ENCODE peak calls at places on chromosomes 6 and 20, in five cellular contexts. One of them, this sample, is unnamed.

GRCh38 chr6:4289770-4290320 is 154.5 kb upstream of the ECI2 start:
- DNase-seq in effector CD4-positive, alpha-beta T cell: no peak
- DNase-seq in H7: no peak
- DNase-seq in activated T-helper 9 cell treated with anti-CD3 and anti-CD28 coated beads, Interleukin-2, amount 50 U/mL, for 16 hours: no peak
- DNase-seq in A172: no peak
- DNase-seq in this sample: no peak

GRCh38 chr20:45193331-45193730 is 13.5 kb upstream of the SEMG1 start:
- DNase-seq in effector CD4-positive, alpha-beta T cell: no peak
- DNase-seq in H7: no peak
- DNase-seq in activated T-helper 9 cell treated with anti-CD3 and anti-CD28 coated beads, Interleukin-2, amount 50 U/mL, for 16 hours: no peak
- DNase-seq in A172: no peak
- DNase-seq in this sample: no peak

GRCh38 chr6:56445818-56446217 is 196.9 kb downstream of the DST start:
- DNase-seq in effector CD4-positive, alpha-beta T cell: no peak
- DNase-seq in H7: no peak
- DNase-seq in activated T-helper 9 cell treated with anti-CD3 and anti-CD28 coated beads, Interleukin-2, amount 50 U/mL, for 16 hours: no peak
- DNase-seq in A172: no peak
- DNase-seq in this sample: no peak

GRCh38 chr6:143427109-143427817 is 23.2 kb downstream of the ADAT2 start:
- DNase-seq in effector CD4-positive, alpha-beta T cell: peak; percentile 64
- DNase-seq in H7: peak; percentile 81
- DNase-seq in activated T-helper 9 cell treated with anti-CD3 and anti-CD28 coated beads, Interleukin-2, amount 50 U/mL, for 16 hours: peak; percentile 52
- DNase-seq in A172: peak; percentile 65
- DNase-seq in this sample: peak; percentile 87

GRCh38 chr20:24955045-24955444 is 6.0 kb downstream of the CST7 start:
- DNase-seq in effector CD4-positive, alpha-beta T cell: no peak
- DNase-seq in H7: peak; percentile 35
- DNase-seq in activated T-helper 9 cell treated with anti-CD3 and anti-CD28 coated beads, Interleukin-2, amount 50 U/mL, for 16 hours: no peak
- DNase-seq in A172: no peak
- DNase-seq in this sample: no peak

GRCh38 chr6:167846997-167847606 is 20.4 kb downstream of the AFDN start:
- DNase-seq in effector CD4-positive, alpha-beta T cell: no peak
- DNase-seq in H7: no peak
- DNase-seq in activated T-helper 9 cell treated with anti-CD3 and anti-CD28 coated beads, Interleukin-2, amount 50 U/mL, for 16 hours: no peak
- DNase-seq in A172: peak; percentile 18
- DNase-seq in this sample: no peak

GRCh38 chr6:16388488-16388887 is 150.1 kb downstream of the GMPR start:
- DNase-seq in effector CD4-positive, alpha-beta T cell: no peak
- DNase-seq in H7: no peak
- DNase-seq in activated T-helper 9 cell treated with anti-CD3 and anti-CD28 coated beads, Interleukin-2, amount 50 U/mL, for 16 hours: no peak
- DNase-seq in A172: peak; percentile 29
- DNase-seq in this sample: no peak

GRCh38 chr6:76351275-76351674 is 278.8 kb upstream of the IMPG1 start:
- DNase-seq in effector CD4-positive, alpha-beta T cell: no peak
- DNase-seq in H7: peak; percentile 10
- DNase-seq in activated T-helper 9 cell treated with anti-CD3 and anti-CD28 coated beads, Interleukin-2, amount 50 U/mL, for 16 hours: no peak
- DNase-seq in A172: no peak
- DNase-seq in this sample: no peak

GRCh38 chr6:124953808-124954207 is 8.4 kb upstream of the RNF217 start:
- DNase-seq in effector CD4-positive, alpha-beta T cell: no peak
- DNase-seq in H7: no peak
- DNase-seq in activated T-helper 9 cell treated with anti-CD3 and anti-CD28 coated beads, Interleukin-2, amount 50 U/mL, for 16 hours: no peak
- DNase-seq in A172: no peak
- DNase-seq in this sample: no peak

GRCh38 chr6:15218401-15218800 is 27.5 kb upstream of the JARID2 start:
- DNase-seq in effector CD4-positive, alpha-beta T cell: no peak
- DNase-seq in H7: no peak
- DNase-seq in activated T-helper 9 cell treated with anti-CD3 and anti-CD28 coated beads, Interleukin-2, amount 50 U/mL, for 16 hours: no peak
- DNase-seq in A172: no peak
- DNase-seq in this sample: no peak

GRCh38 chr6:41801380-41801779 is 13.9 kb downstream of the TOMM6 start:
- DNase-seq in effector CD4-positive, alpha-beta T cell: no peak
- DNase-seq in H7: no peak
- DNase-seq in activated T-helper 9 cell treated with anti-CD3 and anti-CD28 coated beads, Interleukin-2, amount 50 U/mL, for 16 hours: no peak
- DNase-seq in A172: no peak
- DNase-seq in this sample: no peak

GRCh38 chr6:68777956-68778355 is 142.9 kb downstream of the ADGRB3 start:
- DNase-seq in effector CD4-positive, alpha-beta T cell: no peak
- DNase-seq in H7: no peak
- DNase-seq in activated T-helper 9 cell treated with anti-CD3 and anti-CD28 coated beads, Interleukin-2, amount 50 U/mL, for 16 hours: no peak
- DNase-seq in A172: peak; percentile 38
- DNase-seq in this sample: no peak

GRCh38 chr6:166637001-166637400 is 9.9 kb upstream of the RPS6KA2 start:
- DNase-seq in effector CD4-positive, alpha-beta T cell: no peak
- DNase-seq in H7: no peak
- DNase-seq in activated T-helper 9 cell treated with anti-CD3 and anti-CD28 coated beads, Interleukin-2, amount 50 U/mL, for 16 hours: no peak
- DNase-seq in A172: no peak
- DNase-seq in this sample: no peak

GRCh38 chr6:58113960-58114359 is 796.5 kb downstream of the PRIM2 start:
- DNase-seq in effector CD4-positive, alpha-beta T cell: no peak
- DNase-seq in H7: peak; percentile 16
- DNase-seq in activated T-helper 9 cell treated with anti-CD3 and anti-CD28 coated beads, Interleukin-2, amount 50 U/mL, for 16 hours: no peak
- DNase-seq in A172: no peak
- DNase-seq in this sample: no peak

GRCh38 chr6:30543824-30544223 is 12.5 kb downstream of the GNL1 start:
- DNase-seq in effector CD4-positive, alpha-beta T cell: peak; percentile 28
- DNase-seq in H7: peak; percentile 3
- DNase-seq in activated T-helper 9 cell treated with anti-CD3 and anti-CD28 coated beads, Interleukin-2, amount 50 U/mL, for 16 hours: no peak
- DNase-seq in A172: no peak
- DNase-seq in this sample: no peak

GRCh38 chr6:15020114-15020770 is 225.6 kb upstream of the JARID2 start:
- DNase-seq in effector CD4-positive, alpha-beta T cell: no peak
- DNase-seq in H7: no peak
- DNase-seq in activated T-helper 9 cell treated with anti-CD3 and anti-CD28 coated beads, Interleukin-2, amount 50 U/mL, for 16 hours: no peak
- DNase-seq in A172: no peak
- DNase-seq in this sample: no peak

GRCh38 chr20:20364747-20365558 is 3.0 kb upstream of the INSM1 start:
- DNase-seq in effector CD4-positive, alpha-beta T cell: no peak
- DNase-seq in H7: peak; percentile 61
- DNase-seq in activated T-helper 9 cell treated with anti-CD3 and anti-CD28 coated beads, Interleukin-2, amount 50 U/mL, for 16 hours: no peak
- DNase-seq in A172: no peak
- DNase-seq in this sample: no peak

GRCh38 chr6:156747715-156748114 is 29.5 kb upstream of the ARID1B start:
- DNase-seq in effector CD4-positive, alpha-beta T cell: no peak
- DNase-seq in H7: no peak
- DNase-seq in activated T-helper 9 cell treated with anti-CD3 and anti-CD28 coated beads, Interleukin-2, amount 50 U/mL, for 16 hours: no peak
- DNase-seq in A172: no peak
- DNase-seq in this sample: no peak

This sample was measured in left lung.